ENCODE peak calls at places on chromosomes 5 and 9, in seven cellular contexts. One of them, this sample, is unnamed.

GRCh38 chr9:107694390-107694789 is 204.8 kb upstream of the KLF4 start:
- DNase-seq in lung: no peak
- DNase-seq in tibial nerve: no peak
- DNase-seq in uterus: no peak
- DNase-seq in pancreas: no peak
- DNase-seq in SK-N-SH: no peak
- DNase-seq in psoas muscle: no peak
- DNase-seq in this sample: no peak

GRCh38 chr9:110050925-110051355 is 157.0 kb downstream of the C9orf152 start:
- DNase-seq in lung: peak
- DNase-seq in tibial nerve: peak
- DNase-seq in uterus: peak
- DNase-seq in pancreas: no peak
- DNase-seq in SK-N-SH: no peak
- DNase-seq in psoas muscle: no peak
- DNase-seq in this sample: peak

GRCh38 chr5:73393606-73394489 is 54.7 kb downstream of the FOXD1 start:
- DNase-seq in lung: no peak
- DNase-seq in tibial nerve: no peak
- DNase-seq in uterus: no peak
- DNase-seq in pancreas: no peak
- DNase-seq in SK-N-SH: no peak
- DNase-seq in psoas muscle: no peak
- DNase-seq in this sample: no peak

GRCh38 chr5:126846756-126847155 is 69.8 kb downstream of the LMNB1 start:
- DNase-seq in lung: no peak
- DNase-seq in tibial nerve: no peak
- DNase-seq in uterus: no peak
- DNase-seq in pancreas: no peak
- DNase-seq in SK-N-SH: peak
- DNase-seq in psoas muscle: no peak
- DNase-seq in this sample: no peak

GRCh38 chr9:38144421-38144820 is 75.4 kb upstream of the SHB start:
- DNase-seq in lung: no peak
- DNase-seq in tibial nerve: no peak
- DNase-seq in uterus: no peak
- DNase-seq in pancreas: no peak
- DNase-seq in SK-N-SH: peak
- DNase-seq in psoas muscle: no peak
- DNase-seq in this sample: peak

GRCh38 chr9:110161940-110162339 is 46.0 kb downstream of the C9orf152 start:
- DNase-seq in lung: no peak
- DNase-seq in tibial nerve: no peak
- DNase-seq in uterus: no peak
- DNase-seq in pancreas: no peak
- DNase-seq in SK-N-SH: no peak
- DNase-seq in psoas muscle: no peak
- DNase-seq in this sample: no peak

GRCh38 chr9:89781838-89782237 is 177.0 kb downstream of the GADD45G start:
- DNase-seq in lung: no peak
- DNase-seq in tibial nerve: no peak
- DNase-seq in uterus: no peak
- DNase-seq in pancreas: no peak
- DNase-seq in SK-N-SH: no peak
- DNase-seq in psoas muscle: peak
- DNase-seq in this sample: no peak

GRCh38 chr9:34554211-34555001 is 31.6 kb upstream of the ENHO start:
- DNase-seq in lung: no peak
- DNase-seq in tibial nerve: no peak
- DNase-seq in uterus: no peak
- DNase-seq in pancreas: no peak
- DNase-seq in SK-N-SH: peak
- DNase-seq in psoas muscle: peak
- DNase-seq in this sample: no peak

GRCh38 chr9:13142776-13143175 is 136.7 kb downstream of the MPDZ start:
- DNase-seq in lung: no peak
- DNase-seq in tibial nerve: no peak
- DNase-seq in uterus: no peak
- DNase-seq in pancreas: no peak
- DNase-seq in SK-N-SH: no peak
- DNase-seq in psoas muscle: no peak
- DNase-seq in this sample: no peak
- H3K27ac ChIP-seq in lung: no peak
- H3K27ac ChIP-seq in tibial nerve: no peak
- H3K27ac ChIP-seq in uterus: no peak
- H3K27ac ChIP-seq in pancreas: no peak
- H3K27ac ChIP-seq in SK-N-SH: no peak
- H3K27ac ChIP-seq in psoas muscle: peak
- H3K27ac ChIP-seq in this sample: no peak

GRCh38 chr9:6869081-6869948 is 111.5 kb downstream of the KDM4C start:
- DNase-seq in lung: no peak
- DNase-seq in tibial nerve: no peak
- DNase-seq in uterus: no peak
- DNase-seq in pancreas: no peak
- DNase-seq in SK-N-SH: peak
- DNase-seq in psoas muscle: no peak
- DNase-seq in this sample: no peak
- H3K27ac ChIP-seq in lung: no peak
- H3K27ac ChIP-seq in tibial nerve: no peak
- H3K27ac ChIP-seq in uterus: no peak
- H3K27ac ChIP-seq in pancreas: no peak
- H3K27ac ChIP-seq in SK-N-SH: no peak
- H3K27ac ChIP-seq in psoas muscle: no peak
- H3K27ac ChIP-seq in this sample: no peak

DNA sequence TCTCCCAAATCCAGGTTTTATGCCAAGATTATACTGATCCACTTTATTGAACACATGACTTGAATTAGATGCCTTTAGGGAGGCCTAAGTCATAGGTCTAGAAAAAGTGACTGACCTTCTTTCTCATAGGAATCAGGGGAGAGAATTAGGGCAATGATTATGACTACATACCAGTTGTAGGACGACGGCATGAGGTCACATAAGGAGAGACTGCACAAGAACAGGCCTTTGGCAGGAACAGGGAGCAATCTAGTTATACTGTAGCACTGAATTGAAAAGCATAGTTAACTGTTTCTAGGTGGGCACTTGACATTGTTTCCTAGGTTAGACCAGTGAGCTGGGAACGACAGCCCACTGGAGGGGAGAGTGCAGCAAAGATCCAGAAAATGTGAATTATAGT is 22.7 kb downstream of the CREBRF start:
- DNase-seq in lung: no peak
- DNase-seq in tibial nerve: no peak
- DNase-seq in uterus: no peak
- DNase-seq in pancreas: no peak
- DNase-seq in SK-N-SH: no peak
- DNase-seq in psoas muscle: no peak
- DNase-seq in this sample: no peak
- H3K27ac ChIP-seq in lung: no peak
- H3K27ac ChIP-seq in tibial nerve: no peak
- H3K27ac ChIP-seq in uterus: no peak
- H3K27ac ChIP-seq in pancreas: no peak
- H3K27ac ChIP-seq in SK-N-SH: no peak
- H3K27ac ChIP-seq in psoas muscle: no peak
- H3K27ac ChIP-seq in this sample: no peak

DNA sequence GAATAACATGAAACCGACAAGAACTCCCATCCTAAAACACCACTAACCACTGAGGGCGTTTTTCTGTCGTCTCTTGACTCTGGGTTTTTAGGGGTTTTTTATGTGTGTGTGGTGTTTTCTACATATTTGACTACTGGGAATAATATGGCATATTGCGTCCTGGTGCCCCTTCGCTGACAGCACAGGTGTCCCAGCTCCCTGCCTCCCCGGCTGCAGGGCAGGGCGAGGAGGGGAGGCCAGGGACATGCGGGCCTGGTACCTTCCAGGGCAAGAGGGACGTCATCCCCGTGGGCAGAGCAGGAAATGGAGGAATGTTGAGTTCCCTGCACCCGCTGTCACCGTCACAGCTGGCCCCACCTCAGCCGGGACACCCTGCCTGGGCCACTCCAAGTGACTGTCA is 34.8 kb downstream of the VAV2 start:
- DNase-seq in lung: no peak
- DNase-seq in tibial nerve: no peak
- DNase-seq in uterus: no peak
- DNase-seq in pancreas: peak
- DNase-seq in SK-N-SH: no peak
- DNase-seq in psoas muscle: peak
- DNase-seq in this sample: no peak
- H3K27ac ChIP-seq in lung: no peak
- H3K27ac ChIP-seq in tibial nerve: peak
- H3K27ac ChIP-seq in uterus: no peak
- H3K27ac ChIP-seq in pancreas: peak
- H3K27ac ChIP-seq in SK-N-SH: no peak
- H3K27ac ChIP-seq in psoas muscle: no peak
- H3K27ac ChIP-seq in this sample: peak

GRCh38 chr9:708182-708555 is 133.3 kb upstream of the DMRT1 start:
- DNase-seq in lung: no peak
- DNase-seq in tibial nerve: no peak
- DNase-seq in uterus: no peak
- DNase-seq in pancreas: no peak
- DNase-seq in SK-N-SH: no peak
- DNase-seq in psoas muscle: no peak
- DNase-seq in this sample: no peak
- H3K27ac ChIP-seq in lung: peak
- H3K27ac ChIP-seq in tibial nerve: peak
- H3K27ac ChIP-seq in uterus: peak
- H3K27ac ChIP-seq in pancreas: peak
- H3K27ac ChIP-seq in SK-N-SH: peak
- H3K27ac ChIP-seq in psoas muscle: peak
- H3K27ac ChIP-seq in this sample: no peak

DNA sequence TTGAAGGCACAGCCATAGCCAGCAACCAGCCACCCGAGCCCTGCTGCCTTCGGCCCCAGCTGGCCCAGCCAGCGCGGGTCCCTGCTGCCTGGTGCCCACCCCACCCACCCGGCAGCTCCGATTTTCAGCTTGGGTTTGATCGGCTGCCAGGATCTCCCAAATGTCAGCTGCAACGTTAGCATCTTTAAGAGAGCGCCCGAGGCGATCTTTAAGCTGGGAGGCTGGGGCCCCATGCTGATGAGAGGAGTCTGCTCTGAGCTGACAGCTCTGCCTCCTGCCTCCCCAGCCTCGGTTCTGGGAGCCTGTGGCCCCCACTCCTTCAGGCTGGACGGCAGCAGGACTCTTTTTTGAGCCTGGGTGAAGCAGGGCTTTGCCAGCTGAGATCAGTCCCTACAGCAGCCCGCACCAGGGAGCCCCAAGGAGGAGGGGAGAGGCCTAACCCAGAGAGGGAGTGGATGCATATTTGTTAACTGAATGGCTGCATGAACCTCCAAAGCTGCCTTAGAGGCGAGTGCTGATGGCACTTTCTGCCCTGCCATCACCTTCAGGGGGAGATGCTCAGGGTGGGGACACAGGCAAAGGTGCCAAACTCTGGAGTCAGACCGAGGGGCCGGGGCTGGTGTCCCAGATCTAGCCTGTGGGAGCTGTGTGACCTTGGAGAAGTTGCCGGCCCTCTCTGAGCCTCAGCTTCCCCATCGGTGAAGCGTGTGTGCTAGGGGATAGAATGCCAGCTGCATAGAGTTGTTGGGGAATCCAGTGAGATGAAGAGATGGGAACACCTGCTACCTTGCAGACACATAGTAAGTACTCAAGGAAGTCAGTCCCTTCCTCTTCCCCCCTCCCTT is 165.5 kb downstream of the C9orf50 start:
- DNase-seq in lung: no peak
- DNase-seq in tibial nerve: no peak
- DNase-seq in uterus: no peak
- DNase-seq in pancreas: no peak
- DNase-seq in SK-N-SH: peak
- DNase-seq in psoas muscle: no peak
- DNase-seq in this sample: no peak
- H3K27ac ChIP-seq in lung: no peak
- H3K27ac ChIP-seq in tibial nerve: no peak
- H3K27ac ChIP-seq in uterus: peak
- H3K27ac ChIP-seq in pancreas: no peak
- H3K27ac ChIP-seq in SK-N-SH: no peak
- H3K27ac ChIP-seq in psoas muscle: no peak
- H3K27ac ChIP-seq in this sample: no peak

GRCh38 chr9:103407260-103407659 is 412.1 kb downstream of the CYLC2 start:
- DNase-seq in lung: no peak
- DNase-seq in tibial nerve: no peak
- DNase-seq in uterus: no peak
- DNase-seq in pancreas: no peak
- DNase-seq in SK-N-SH: no peak
- DNase-seq in psoas muscle: no peak
- DNase-seq in this sample: no peak
- H3K27ac ChIP-seq in lung: no peak
- H3K27ac ChIP-seq in tibial nerve: no peak
- H3K27ac ChIP-seq in uterus: no peak
- H3K27ac ChIP-seq in pancreas: no peak
- H3K27ac ChIP-seq in SK-N-SH: no peak
- H3K27ac ChIP-seq in psoas muscle: no peak
- H3K27ac ChIP-seq in this sample: no peak

GRCh38 chr9:6843742-6844141 is 86.0 kb downstream of the KDM4C start:
- DNase-seq in lung: no peak
- DNase-seq in tibial nerve: no peak
- DNase-seq in uterus: no peak
- DNase-seq in pancreas: no peak
- DNase-seq in SK-N-SH: no peak
- DNase-seq in psoas muscle: no peak
- DNase-seq in this sample: no peak
- H3K27ac ChIP-seq in lung: no peak
- H3K27ac ChIP-seq in tibial nerve: no peak
- H3K27ac ChIP-seq in uterus: no peak
- H3K27ac ChIP-seq in pancreas: no peak
- H3K27ac ChIP-seq in SK-N-SH: no peak
- H3K27ac ChIP-seq in psoas muscle: no peak
- H3K27ac ChIP-seq in this sample: no peak